ENCODE peak calls at places on chromosomes 4 and X, in four cellular contexts. G is iris pigment epithelial cell; M is EH; P is CD8-positive, alpha-beta T cell. C is an unnamed sample.

GRCh38 chrX:30713061-30713525 is 59.9 kb downstream of the GK start:
- DNase-seq in M (peak), P (peak), G (peak), C (no peak)

GRCh38 chrX:151151668-151152267 is 24.6 kb upstream of the GPR50 start:
- DNase-seq in M (peak), G (peak), P (no peak), C (no peak)

GRCh38 chr4:120725639-120726585 is 196.6 kb downstream of the PRDM5 start:
- DNase-seq in G (no peak), P (no peak), M (no peak), C (no peak)

GRCh38 chr4:142815834-142816233 is 30.3 kb downstream of the INPP4B start:
- DNase-seq in G (peak), P (no peak), M (peak), C (no peak)

GRCh38 chr4:6873792-6874461 is 35.7 kb upstream of the TBC1D14 start:
- DNase-seq in M (peak), P (peak), G (peak), C (peak)

GRCh38 chr4:616911-617643 is 8.3 kb upstream of the PDE6B start:
- DNase-seq in M (no peak), G (no peak), P (no peak), C (no peak)

GRCh38 chr4:91257721-91258120 is 1046.0 kb upstream of the GRID2 start:
- DNase-seq in M (no peak), P (no peak), G (no peak), C (no peak)

GRCh38 chr4:128916832-128917231 is 107.3 kb downstream of the JADE1 start:
- DNase-seq in P (no peak), M (no peak), G (no peak), C (no peak)

GRCh38 chr4:108787724-108788123 is 24.9 kb upstream of the ETNPPL start:
- DNase-seq in G (no peak), P (no peak), M (no peak), C (no peak)

GRCh38 chr4:133146574-133147198 is 2.4 kb upstream of the PCDH10 start:
- DNase-seq in M (peak), P (no peak), G (peak), C (peak)

GRCh38 chr4:3563403-3563802 is 31.2 kb upstream of the LRPAP1 start:
- DNase-seq in G (no peak), P (no peak), M (no peak), C (no peak)

GRCh38 chr4:65007841-65008439 is 598.7 kb upstream of the TECRL start:
- DNase-seq in G (peak), M (peak), P (no peak), C (no peak)

GRCh38 chrX:112913807-112914206 is 73.2 kb upstream of the AMOT start:
- DNase-seq in M (no peak), G (no peak), P (no peak), C (no peak)

GRCh38 chr4:112521123-112522116 is 5.4 kb upstream of the NEUROG2 start:
- DNase-seq in P (no peak), M (no peak), G (no peak), C (no peak)

GRCh38 chr4:184456337-184456736 is 18.0 kb downstream of the IRF2 start:
- DNase-seq in P (no peak), M (no peak), G (no peak), C (no peak)

GRCh38 chr4:105709081-105709450 is 482 bp downstream of the GSTCD start:
- DNase-seq in P (no peak), G (peak), M (peak), C (no peak)

GRCh38 chrX:151227637-151228036 is 51.3 kb downstream of the GPR50 start:
- DNase-seq in G (no peak), M (no peak), P (no peak), C (peak)

GRCh38 chrX:8846271-8846670 is 45.1 kb upstream of the FAM9A start:
- DNase-seq in P (no peak), M (no peak), G (no peak), C (no peak)

GRCh38 chr4:53767503-53767902 is 176.2 kb upstream of the LNX1 start:
- DNase-seq in G (peak), P (no peak), M (peak), C (no peak)

GRCh38 chrX:79259073-79259689 is 108.0 kb downstream of the ITM2A start:
- DNase-seq in M (no peak), P (peak), G (no peak), C (no peak)

GRCh38 chr4:159235779-159236368 is 133.0 kb downstream of the RAPGEF2 start:
- DNase-seq in M (peak), G (peak), P (no peak), C (no peak)

GRCh38 chr4:185171373-185172071 is 28.5 kb downstream of the SLC25A4 start:
- DNase-seq in M (no peak), P (no peak), G (no peak), C (no peak)

GRCh38 chrX:9737363-9737762 is 28.3 kb downstream of the GPR143 start:
- DNase-seq in M (no peak), G (no peak), P (no peak), C (no peak)

GRCh38 chr4:161252520-161253141 is 911.2 kb downstream of the FSTL5 start:
- DNase-seq in M (no peak), P (no peak), G (peak), C (no peak)

GRCh38 chr4:131459430-131460101 is 1689.5 kb upstream of the PCDH10 start:
- DNase-seq in P (no peak), M (no peak), G (no peak), C (no peak)

GRCh38 chr4:78057135-78057599 is at the start of gene FRAS1:
- DNase-seq in M (peak), G (peak), P (peak), C (peak)

GRCh38 chr4:2507855-2508254 is 28.6 kb upstream of the FAM193A start:
- DNase-seq in M (no peak), P (no peak), G (no peak), C (no peak)

GRCh38 chr4:38056024-38056685 is 96.0 kb downstream of the PTTG2 start:
- DNase-seq in G (no peak), M (no peak), P (no peak), C (no peak)

GRCh38 chr4:139746430-139746829 is 80.8 kb downstream of the MGST2 start:
- DNase-seq in P (no peak), M (no peak), G (no peak), C (no peak)

GRCh38 chr4:675980-676870 is 1.9 kb downstream of the MYL5 start:
- DNase-seq in M (no peak), G (no peak), P (no peak), C (peak)

GRCh38 chr4:78527555-78527954 is 24.0 kb upstream of the ANXA3 start:
- DNase-seq in M (no peak), G (no peak), P (no peak), C (no peak)

GRCh38 chr4:187304131-187304530 is 580.5 kb upstream of the FAT1 start:
- DNase-seq in P (no peak), G (no peak), M (no peak), C (no peak)

GRCh38 chrX:1507511-1508463 is 29.2 kb downstream of the P2RY8 start:
- DNase-seq in P (peak), M (no peak), G (no peak), C (peak)

GRCh38 chr4:76784237-76784636 is 113.7 kb downstream of the SOWAHB start:
- DNase-seq in G (peak), M (no peak), P (no peak), C (no peak)

GRCh38 chr4:138181288-138181687 is 60.9 kb downstream of the SLC7A11 start:
- DNase-seq in P (no peak), M (no peak), G (peak), C (peak)

GRCh38 chrX:18883961-18884765 is 99.8 kb downstream of the PHKA2 start:
- DNase-seq in M (no peak), G (no peak), P (no peak), C (no peak)

C was measured in kidney.